ENCODE peak calls at places on chromosomes 4 and X, in six cellular contexts. A, F, M, J, G and B are unnamed samples.

GRCh38 chr4:13264126-13264525 is 220.0 kb downstream of the RAB28 start:
- DNase-seq in A (no peak), F (no peak), G (no peak), J (no peak), M (no peak), B (no peak)

GRCh38 chrX:102651968-102652744 is 873 bp downstream of the GPRASP1 start:
- DNase-seq in M (no peak), F (no peak), J (peak), A (peak), G (no peak), B (peak)

GRCh38 chr4:146359771-146360170 is 145.4 kb downstream of the REELD1 start:
- DNase-seq in G (no peak), A (no peak), F (no peak), J (no peak), M (no peak), B (no peak)

GRCh38 chrX:153973127-153974002 is 811 bp downstream of the TMEM187 start:
- DNase-seq in F (no peak), G (no peak), A (peak), M (peak), J (no peak), B (peak)

GRCh38 chr4:54802336-54802735 is 144.6 kb downstream of the KIT start:
- DNase-seq in F (no peak), G (no peak), M (no peak), A (peak), J (no peak), B (no peak)

GRCh38 chr4:104571341-104571740 is 76.6 kb upstream of the CXXC4 start:
- DNase-seq in A (no peak), G (no peak), M (no peak), J (no peak), F (no peak), B (no peak)

GRCh38 chr4:30256105-30256828 is 463.9 kb upstream of the PCDH7 start:
- DNase-seq in M (no peak), J (no peak), F (no peak), A (no peak), G (no peak), B (no peak)

GRCh38 chrX:50952406-50952805 is 41.9 kb downstream of the BMP15 start:
- DNase-seq in J (no peak), G (no peak), M (no peak), A (no peak), F (no peak), B (no peak)

GRCh38 chr4:5528108-5528507 is 180.3 kb downstream of the EVC2 start:
- DNase-seq in G (no peak), A (no peak), M (no peak), F (no peak), J (no peak), B (no peak)

GRCh38 chr4:141913928-141914327 is 277.5 kb downstream of the IL15 start:
- DNase-seq in J (peak), M (no peak), F (no peak), A (peak), G (no peak), B (no peak)

GRCh38 chr4:169615467-169616106 is 3.2 kb upstream of the NEK1 start:
- DNase-seq in M (no peak), G (no peak), J (no peak), A (peak), F (peak), B (no peak)

GRCh38 chr4:24489870-24490269 is 94.5 kb downstream of the DHX15 start:
- DNase-seq in A (peak), J (no peak), F (no peak), M (peak), G (no peak), B (no peak)

GRCh38 chrX:53047228-53047627 is 1.4 kb upstream of the GPR173 start:
- DNase-seq in J (peak), G (no peak), A (no peak), F (no peak), M (no peak), B (no peak)